ENCODE peak calls at places on chromosomes 12 and 14, in eight cellular contexts. J, Z, W, E, D, V, I and C are unnamed samples.

GRCh38 chr12:120662879-120663278 is 22.5 kb downstream of the CABP1 start:
- DNase-seq in J (no peak), Z (no peak), W (no peak), E (no peak), D (no peak), V (no peak), I (peak), C (no peak)

GRCh38 chr12:6199531-6200265 is 502 bp upstream of the CD9 start:
- DNase-seq in J (no peak), Z (no peak), W (no peak), E (no peak), D (no peak), V (peak), I (peak), C (no peak)

GRCh38 chr12:40104461-40105264 is 1.2 kb downstream of the SLC2A13 start:
- DNase-seq in J (no peak), Z (no peak), W (no peak), E (no peak), D (no peak), V (peak), I (no peak), C (no peak)

GRCh38 chr14:58662028-58662427 is 24.3 kb downstream of the DACT1 start:
- DNase-seq in J (no peak), Z (no peak), W (no peak), E (no peak), D (no peak), V (no peak), I (no peak), C (no peak)

GRCh38 chr12:72281145-72281544 is 9.0 kb downstream of the TRHDE start:
- DNase-seq in J (no peak), Z (no peak), W (no peak), E (no peak), D (no peak), V (peak), I (no peak), C (no peak)

GRCh38 chr14:54579606-54580005 is 12.7 kb downstream of the SAMD4A start:
- DNase-seq in J (no peak), Z (no peak), W (no peak), E (no peak), D (no peak), V (peak), I (no peak), C (no peak)

GRCh38 chr12:110549716-110550115 is 33.4 kb downstream of the PPTC7 start:
- DNase-seq in J (no peak), Z (no peak), W (no peak), E (no peak), D (no peak), V (no peak), I (no peak), C (no peak)

GRCh38 chr12:1544991-1545700 is 49.2 kb downstream of the FBXL14 start:
- DNase-seq in J (no peak), Z (no peak), W (no peak), E (no peak), D (no peak), V (peak), I (no peak), C (no peak)

GRCh38 chr14:20343855-20344205 is 395 bp downstream of the PARP2 start:
- DNase-seq in J (no peak), Z (no peak), W (no peak), E (no peak), D (no peak), V (no peak), I (no peak), C (no peak)

GRCh38 chr12:49413796-49414195 is 46.5 kb downstream of the SPATS2 start:
- DNase-seq in J (no peak), Z (no peak), W (no peak), E (no peak), D (no peak), V (peak), I (no peak), C (no peak)

GRCh38 chr12:6264402-6265037 is 46.0 kb upstream of the PLEKHG6 start:
- DNase-seq in J (no peak), Z (no peak), W (no peak), E (no peak), D (peak), V (no peak), I (no peak), C (no peak)

GRCh38 chr12:5197127-5197526 is 153.4 kb downstream of the KCNA5 start:
- DNase-seq in J (no peak), Z (no peak), W (no peak), E (no peak), D (no peak), V (peak), I (no peak), C (no peak)

GRCh38 chr12:121038861-121039654 is at the start of gene OASL:
- DNase-seq in J (peak), Z (no peak), W (peak), E (peak), D (no peak), V (peak), I (peak), C (no peak)

GRCh38 chr12:2341871-2342270 is 289.1 kb downstream of the CACNA1C start:
- DNase-seq in J (no peak), Z (no peak), W (no peak), E (no peak), D (no peak), V (peak), I (no peak), C (no peak)

GRCh38 chr12:32891956-32892355 is 4.6 kb downstream of the PKP2 start:
- DNase-seq in J (no peak), Z (no peak), W (no peak), E (no peak), D (no peak), V (peak), I (no peak), C (no peak)

GRCh38 chr14:98966465-98967162 is 305.4 kb downstream of the BCL11B start:
- DNase-seq in J (no peak), Z (no peak), W (no peak), E (no peak), D (no peak), V (no peak), I (no peak), C (no peak)

GRCh38 chr12:131808744-131809371 is 19.3 kb upstream of the MMP17 start:
- DNase-seq in J (no peak), Z (no peak), W (peak), E (peak), D (no peak), V (no peak), I (peak), C (no peak)

GRCh38 chr12:14394317-14395058 is 29.0 kb downstream of the ATF7IP start:
- DNase-seq in J (no peak), Z (peak), W (peak), E (no peak), D (peak), V (peak), I (peak), C (peak)

GRCh38 chr12:11171953-11172675 is 1.1 kb downstream of the SMIM10L1 start:
- DNase-seq in J (no peak), Z (no peak), W (no peak), E (no peak), D (peak), V (peak), I (no peak), C (no peak)

GRCh38 chr14:59438148-59438766 is 26.9 kb downstream of the GPR135 start:
- DNase-seq in J (no peak), Z (no peak), W (no peak), E (no peak), D (no peak), V (peak), I (no peak), C (no peak)

GRCh38 chr12:132432721-132433577 is 57.0 kb upstream of the FBRSL1 start:
- DNase-seq in J (no peak), Z (no peak), W (no peak), E (no peak), D (no peak), V (no peak), I (no peak), C (no peak)

GRCh38 chr12:119036878-119037493 is 55.6 kb downstream of the SRRM4 start:
- DNase-seq in J (no peak), Z (peak), W (peak), E (no peak), D (no peak), V (peak), I (peak), C (no peak)

GRCh38 chr12:14403711-14404164 is 38.3 kb downstream of the ATF7IP start:
- DNase-seq in J (no peak), Z (peak), W (no peak), E (no peak), D (peak), V (peak), I (peak), C (no peak)

GRCh38 chr12:685388-685787 is 22.1 kb upstream of the NINJ2 start:
- DNase-seq in J (no peak), Z (no peak), W (peak), E (peak), D (no peak), V (peak), I (peak), C (no peak)

GRCh38 chr12:93938921-93939320 is 209.5 kb upstream of the PLXNC1 start:
- DNase-seq in J (no peak), Z (no peak), W (no peak), E (no peak), D (no peak), V (peak), I (no peak), C (no peak)

GRCh38 chr12:109795023-109795422 is 38.2 kb downstream of the TRPV4 start:
- DNase-seq in J (no peak), Z (no peak), W (no peak), E (no peak), D (no peak), V (peak), I (no peak), C (no peak)

GRCh38 chr12:131944601-131945251 is 5.0 kb upstream of the EP400 start:
- DNase-seq in J (no peak), Z (no peak), W (no peak), E (no peak), D (no peak), V (no peak), I (no peak), C (no peak)

GRCh38 chr14:104639889-104640548 is 35.4 kb upstream of the TMEM179 start:
- DNase-seq in J (peak), Z (peak), W (peak), E (peak), D (no peak), V (peak), I (peak), C (no peak)

GRCh38 chr12:71780207-71780822 is 25.7 kb downstream of the RAB21 start:
- DNase-seq in J (no peak), Z (peak), W (peak), E (peak), D (peak), V (peak), I (peak), C (no peak)

GRCh38 chr12:14135996-14136395 is 154.6 kb upstream of the GRIN2B start:
- DNase-seq in J (no peak), Z (no peak), W (no peak), E (no peak), D (no peak), V (no peak), I (no peak), C (no peak)

GRCh38 chr12:96073346-96074336 is 38.3 kb upstream of the LTA4H start:
- DNase-seq in J (no peak), Z (no peak), W (no peak), E (no peak), D (no peak), V (no peak), I (no peak), C (no peak)

GRCh38 chr14:52190532-52190931 is 77.0 kb upstream of the PTGDR start:
- DNase-seq in J (no peak), Z (no peak), W (no peak), E (no peak), D (no peak), V (no peak), I (no peak), C (no peak)

GRCh38 chr14:73726025-73726961 is 12.1 kb upstream of the PNMA1 start:
- DNase-seq in J (no peak), Z (no peak), W (no peak), E (no peak), D (no peak), V (no peak), I (no peak), C (no peak)

GRCh38 chr12:89067436-89067835 is 284.9 kb downstream of the DUSP6 start:
- DNase-seq in J (no peak), Z (no peak), W (no peak), E (no peak), D (no peak), V (peak), I (no peak), C (peak)

GRCh38 chr14:63504628-63505027 is 38.5 kb downstream of the PPP2R5E start:
- DNase-seq in J (no peak), Z (no peak), W (no peak), E (no peak), D (no peak), V (peak), I (no peak), C (peak)

GRCh38 chr12:54961190-54961589 is 23.4 kb downstream of the TESPA1 start:
- DNase-seq in J (no peak), Z (no peak), W (no peak), E (no peak), D (no peak), V (no peak), I (no peak), C (no peak)

GRCh38 chr14:68232643-68233055 is 413.1 kb downstream of the RAD51B start:
- DNase-seq in J (no peak), Z (no peak), W (no peak), E (peak), D (no peak), V (peak), I (peak), C (peak)

GRCh38 chr12:94098466-94098865 is 49.9 kb upstream of the PLXNC1 start:
- DNase-seq in J (no peak), Z (no peak), W (no peak), E (no peak), D (no peak), V (peak), I (no peak), C (no peak)

GRCh38 chr12:24695103-24695502 is 253.8 kb downstream of the BCAT1 start:
- DNase-seq in J (no peak), Z (no peak), W (no peak), E (no peak), D (no peak), V (no peak), I (no peak), C (no peak)